ENCODE peak calls at places on chromosomes 6 and 20, in ten cellular contexts. R, P, W, N, O, T, M, X, D and K are unnamed samples.

GRCh38 chr6:114020223-114020622 is 49.3 kb upstream of the HDAC2 start:
- DNase-seq in M (no peak), X (no peak), D (no peak), R (no peak), O (no peak), P (no peak), W (no peak), N (no peak), T (no peak), K (no peak)

GRCh38 chr20:45347936-45348809 is at the start of gene SDC4:
- DNase-seq in N (peak), D (peak), W (peak), X (peak), T (no peak), O (no peak), P (peak), R (peak), M (peak), K (no peak)

GRCh38 chr20:63698739-63699465 is 2.5 kb downstream of the TNFRSF6B start:
- DNase-seq in D (peak), R (peak), T (peak), P (no peak), O (peak), X (peak), N (peak), W (no peak), M (peak), K (peak)

GRCh38 chr6:27174958-27175357 is 72.5 kb upstream of the PRSS16 start:
- DNase-seq in D (no peak), X (no peak), M (no peak), R (no peak), P (no peak), T (no peak), W (no peak), O (no peak), N (no peak), K (no peak)

GRCh38 chr6:101296184-101296583 is 97.3 kb upstream of the GRIK2 start:
- DNase-seq in M (peak), W (no peak), N (peak), X (no peak), R (peak), O (no peak), P (no peak), T (peak), D (peak), K (no peak)

GRCh38 chr6:27238010-27238983 is 9.2 kb upstream of the PRSS16 start:
- DNase-seq in X (no peak), W (no peak), P (no peak), M (no peak), N (no peak), D (no peak), R (no peak), O (no peak), T (no peak), K (no peak)

GRCh38 chr6:63764318-63764916 is 128.8 kb downstream of the PHF3 start:
- DNase-seq in T (no peak), D (peak), W (no peak), X (no peak), O (no peak), P (no peak), M (peak), N (peak), R (peak), K (no peak)

GRCh38 chr6:149586149-149586548 is 20.0 kb downstream of the GINM1 start:
- DNase-seq in X (no peak), T (no peak), M (no peak), N (no peak), R (no peak), O (no peak), P (no peak), W (no peak), D (peak), K (no peak)

GRCh38 chr20:58661298-58662141 is 10.4 kb downstream of the STX16 start:
- DNase-seq in N (no peak), W (no peak), T (no peak), R (no peak), D (no peak), P (no peak), O (no peak), X (no peak), M (no peak), K (no peak)

GRCh38 chr6:43953794-43954310 is 173.4 kb downstream of the MRPL14 start:
- DNase-seq in D (no peak), R (no peak), N (no peak), P (no peak), M (no peak), X (no peak), O (no peak), W (peak), T (no peak), K (no peak)

GRCh38 chr6:108608453-108609275 is 47.9 kb downstream of the FOXO3 start:
- DNase-seq in W (no peak), M (peak), P (no peak), T (no peak), O (no peak), N (peak), X (no peak), R (peak), D (no peak), K (peak)

GRCh38 chr6:159312204-159312603 is 143.0 kb downstream of the FNDC1 start:
- DNase-seq in W (no peak), P (no peak), X (no peak), N (no peak), D (no peak), M (peak), O (no peak), T (no peak), R (no peak), K (peak)

GRCh38 chr20:62540504-62540903 is 64.7 kb upstream of the GATA5 start:
- DNase-seq in O (no peak), M (no peak), R (no peak), D (no peak), P (no peak), X (no peak), T (no peak), N (no peak), W (no peak), K (no peak)
- TF ChIP-seq CTCF in O (no peak), M (no peak), R (no peak), D (peak), P (no peak), X (no peak), T (no peak), N (no peak), W (no peak), K (peak)

DNA sequence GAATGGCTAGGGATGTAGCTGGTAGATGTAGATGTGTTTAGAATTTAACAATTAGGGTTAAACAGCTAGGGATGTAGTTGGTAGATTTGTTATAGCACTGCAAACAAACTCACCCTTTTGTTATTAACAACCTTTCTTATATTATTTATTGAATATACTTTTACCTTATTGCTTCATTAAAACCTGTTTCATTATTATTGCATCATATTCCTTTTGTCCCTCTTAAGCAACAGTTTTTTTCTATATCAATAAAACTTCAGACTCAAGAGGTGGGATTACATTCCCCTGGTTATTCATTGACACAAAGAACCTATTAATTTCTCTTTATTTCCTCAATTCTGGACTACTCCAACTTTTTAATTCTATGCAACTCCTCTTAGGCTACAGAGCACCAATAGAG is 661.2 kb downstream of the EYS start:
- DNase-seq in P (no peak), O (no peak), X (no peak), W (no peak), R (no peak), D (no peak), T (no peak), N (no peak), M (no peak), K (no peak)
- H3K4me3 ChIP-seq in P (no peak), O (no peak), X (no peak), W (no peak), R (no peak), D (no peak), T (no peak), N (no peak), M (no peak), K (no peak)

DNA sequence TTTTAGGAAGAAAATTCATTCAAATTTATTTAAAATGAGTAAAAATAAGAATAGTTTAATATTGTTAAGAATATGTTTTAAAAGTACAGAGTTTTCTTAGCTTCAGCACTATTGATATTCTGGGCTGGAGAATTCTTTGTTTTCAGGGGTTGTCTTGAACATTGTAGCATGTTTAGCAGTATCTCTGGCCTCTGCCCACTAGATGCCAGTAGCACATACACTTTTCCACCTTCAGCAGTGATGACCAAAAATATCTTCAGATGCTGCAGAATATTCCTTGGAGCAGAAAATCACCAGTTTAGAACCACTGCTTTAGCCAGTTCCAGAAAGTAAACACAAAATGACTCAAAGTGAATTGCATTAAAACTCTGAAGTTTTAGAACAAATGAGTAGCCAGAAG is 19.4 kb upstream of the SDHAF4 start:
- DNase-seq in R (peak), W (no peak), D (peak), M (peak), X (no peak), T (no peak), O (no peak), P (no peak), N (peak), K (no peak)
- TF ChIP-seq CTCF in R (peak), W (peak), D (peak), M (peak), X (no peak), T (peak), O (peak), P (no peak), N (peak), K (peak)

GRCh38 chr6:280775-281468 is 11.4 kb upstream of the DUSP22 start:
- DNase-seq in O (no peak), T (no peak), N (no peak), P (no peak), D (no peak), X (no peak), R (no peak), M (no peak), W (no peak), K (no peak)

GRCh38 chr6:281469-282103 is 10.7 kb upstream of the DUSP22 start:
- DNase-seq in D (no peak), W (no peak), P (no peak), M (no peak), R (no peak), O (no peak), T (no peak), X (no peak), N (no peak), K (no peak)

GRCh38 chr6:279630-280029 is 12.7 kb upstream of the DUSP22 start:
- DNase-seq in R (no peak), W (no peak), P (no peak), X (no peak), D (no peak), O (no peak), N (no peak), M (no peak), T (no peak), K (no peak)

GRCh38 chr6:277746-278145 is 14.5 kb upstream of the DUSP22 start:
- DNase-seq in R (no peak), T (no peak), X (no peak), M (no peak), P (no peak), W (no peak), N (no peak), O (no peak), D (no peak), K (no peak)

GRCh38 chr6:278494-278893 is 13.8 kb upstream of the DUSP22 start:
- DNase-seq in N (no peak), X (no peak), D (no peak), M (no peak), W (no peak), O (no peak), R (no peak), P (no peak), T (no peak), K (no peak)
- H3K4me3 ChIP-seq in N (no peak), X (no peak), D (no peak), M (no peak), W (no peak), O (no peak), R (no peak), P (no peak), T (no peak), K (no peak)